ENCODE peak calls at places on chromosome 14, in nine cellular contexts. One of them, this sample, is unnamed.

GRCh38 chr14:104794099-104794498 is 1.4 kb downstream of the AKT1 start:
- DNase-seq in HEK293T: peak; percentile 92
- DNase-seq in COR-L47: no peak
- DNase-seq in retinal pigment epithelial cell: peak; percentile 42
- DNase-seq in stimulated activated CD4-positive, alpha-beta T cell treated with anti-CD3 and anti-CD28 coated beads, TNF-alpha, amount 100 ng/mL, for 48 hours: no peak
- DNase-seq in WTC11: peak; percentile 89
- DNase-seq in EH: peak; percentile 78
- DNase-seq in NCI-H1105: no peak
- DNase-seq in AG08395: peak; percentile 66
- DNase-seq in this sample: peak; percentile 70

GRCh38 chr14:106210650-106211049 is 684.3 kb downstream of the TMEM121 start:
- DNase-seq in HEK293T: no peak
- DNase-seq in COR-L47: no peak
- DNase-seq in retinal pigment epithelial cell: no peak
- DNase-seq in stimulated activated CD4-positive, alpha-beta T cell treated with anti-CD3 and anti-CD28 coated beads, TNF-alpha, amount 100 ng/mL, for 48 hours: no peak
- DNase-seq in WTC11: no peak
- DNase-seq in EH: no peak
- DNase-seq in NCI-H1105: no peak
- DNase-seq in AG08395: no peak
- DNase-seq in this sample: peak; percentile 56

GRCh38 chr14:80047761-80048160 is 163.5 kb downstream of the DIO2 start:
- DNase-seq in HEK293T: no peak
- DNase-seq in COR-L47: no peak
- DNase-seq in retinal pigment epithelial cell: no peak
- DNase-seq in stimulated activated CD4-positive, alpha-beta T cell treated with anti-CD3 and anti-CD28 coated beads, TNF-alpha, amount 100 ng/mL, for 48 hours: no peak
- DNase-seq in WTC11: no peak
- DNase-seq in EH: no peak
- DNase-seq in NCI-H1105: no peak
- DNase-seq in AG08395: no peak
- DNase-seq in this sample: no peak

GRCh38 chr14:100530270-100531072 is 56.7 kb downstream of the BEGAIN start:
- DNase-seq in HEK293T: no peak
- DNase-seq in COR-L47: no peak
- DNase-seq in retinal pigment epithelial cell: no peak
- DNase-seq in stimulated activated CD4-positive, alpha-beta T cell treated with anti-CD3 and anti-CD28 coated beads, TNF-alpha, amount 100 ng/mL, for 48 hours: no peak
- DNase-seq in WTC11: peak; percentile 9
- DNase-seq in EH: no peak
- DNase-seq in NCI-H1105: no peak
- DNase-seq in AG08395: no peak
- DNase-seq in this sample: peak; percentile 13

GRCh38 chr14:100662850-100663527 is 63.7 kb upstream of the DLK1 start:
- DNase-seq in HEK293T: peak; percentile 85
- DNase-seq in COR-L47: peak; percentile 58
- DNase-seq in retinal pigment epithelial cell: no peak
- DNase-seq in stimulated activated CD4-positive, alpha-beta T cell treated with anti-CD3 and anti-CD28 coated beads, TNF-alpha, amount 100 ng/mL, for 48 hours: peak; percentile 49
- DNase-seq in WTC11: peak; percentile 76
- DNase-seq in EH: peak; percentile 64
- DNase-seq in NCI-H1105: peak; percentile 41
- DNase-seq in AG08395: peak; percentile 73
- DNase-seq in this sample: peak; percentile 72

GRCh38 chr14:72104011-72104613 is 171.9 kb downstream of the RGS6 start:
- DNase-seq in HEK293T: peak; percentile 61
- DNase-seq in COR-L47: no peak
- DNase-seq in retinal pigment epithelial cell: no peak
- DNase-seq in stimulated activated CD4-positive, alpha-beta T cell treated with anti-CD3 and anti-CD28 coated beads, TNF-alpha, amount 100 ng/mL, for 48 hours: peak; percentile 26
- DNase-seq in WTC11: peak; percentile 78
- DNase-seq in EH: peak; percentile 1
- DNase-seq in NCI-H1105: no peak
- DNase-seq in AG08395: no peak
- DNase-seq in this sample: peak; percentile 54

GRCh38 chr14:53470351-53471043 is 317.4 kb upstream of the DDHD1 start:
- DNase-seq in HEK293T: no peak
- DNase-seq in COR-L47: no peak
- DNase-seq in retinal pigment epithelial cell: peak; percentile 43
- DNase-seq in stimulated activated CD4-positive, alpha-beta T cell treated with anti-CD3 and anti-CD28 coated beads, TNF-alpha, amount 100 ng/mL, for 48 hours: no peak
- DNase-seq in WTC11: no peak
- DNase-seq in EH: peak; percentile 37
- DNase-seq in NCI-H1105: no peak
- DNase-seq in AG08395: peak; percentile 26
- DNase-seq in this sample: no peak

GRCh38 chr14:68902357-68902756 is 76.7 kb downstream of the ACTN1 start:
- DNase-seq in HEK293T: no peak
- DNase-seq in COR-L47: no peak
- DNase-seq in retinal pigment epithelial cell: no peak
- DNase-seq in stimulated activated CD4-positive, alpha-beta T cell treated with anti-CD3 and anti-CD28 coated beads, TNF-alpha, amount 100 ng/mL, for 48 hours: no peak
- DNase-seq in WTC11: no peak
- DNase-seq in EH: no peak
- DNase-seq in NCI-H1105: no peak
- DNase-seq in AG08395: no peak
- DNase-seq in this sample: no peak

GRCh38 chr14:58969951-58970751 is 218.3 kb upstream of the DAAM1 start:
- DNase-seq in HEK293T: no peak
- DNase-seq in COR-L47: no peak
- DNase-seq in retinal pigment epithelial cell: no peak
- DNase-seq in stimulated activated CD4-positive, alpha-beta T cell treated with anti-CD3 and anti-CD28 coated beads, TNF-alpha, amount 100 ng/mL, for 48 hours: no peak
- DNase-seq in WTC11: peak; percentile 22
- DNase-seq in EH: peak; percentile 6
- DNase-seq in NCI-H1105: no peak
- DNase-seq in AG08395: no peak
- DNase-seq in this sample: no peak

GRCh38 chr14:45715946-45716345 is 462.9 kb upstream of the MIS18BP1 start:
- DNase-seq in HEK293T: no peak
- DNase-seq in COR-L47: no peak
- DNase-seq in retinal pigment epithelial cell: no peak
- DNase-seq in stimulated activated CD4-positive, alpha-beta T cell treated with anti-CD3 and anti-CD28 coated beads, TNF-alpha, amount 100 ng/mL, for 48 hours: no peak
- DNase-seq in WTC11: no peak
- DNase-seq in EH: peak; percentile 6
- DNase-seq in NCI-H1105: no peak
- DNase-seq in AG08395: no peak
- DNase-seq in this sample: no peak

GRCh38 chr14:91416744-91417133 is 881 bp downstream of the CCDC88C start:
- DNase-seq in HEK293T: no peak
- DNase-seq in COR-L47: no peak
- DNase-seq in retinal pigment epithelial cell: no peak
- DNase-seq in stimulated activated CD4-positive, alpha-beta T cell treated with anti-CD3 and anti-CD28 coated beads, TNF-alpha, amount 100 ng/mL, for 48 hours: no peak
- DNase-seq in WTC11: no peak
- DNase-seq in EH: no peak
- DNase-seq in NCI-H1105: no peak
- DNase-seq in AG08395: no peak
- DNase-seq in this sample: peak; percentile 46

GRCh38 chr14:50717826-50718225 is 49.7 kb upstream of the SAV1 start:
- DNase-seq in HEK293T: no peak
- DNase-seq in COR-L47: no peak
- DNase-seq in retinal pigment epithelial cell: no peak
- DNase-seq in stimulated activated CD4-positive, alpha-beta T cell treated with anti-CD3 and anti-CD28 coated beads, TNF-alpha, amount 100 ng/mL, for 48 hours: no peak
- DNase-seq in WTC11: no peak
- DNase-seq in EH: no peak
- DNase-seq in NCI-H1105: no peak
- DNase-seq in AG08395: no peak
- DNase-seq in this sample: no peak

GRCh38 chr14:41229824-41230223 is 376.9 kb upstream of the LRFN5 start:
- DNase-seq in HEK293T: no peak
- DNase-seq in COR-L47: no peak
- DNase-seq in retinal pigment epithelial cell: no peak
- DNase-seq in stimulated activated CD4-positive, alpha-beta T cell treated with anti-CD3 and anti-CD28 coated beads, TNF-alpha, amount 100 ng/mL, for 48 hours: no peak
- DNase-seq in WTC11: no peak
- DNase-seq in EH: no peak
- DNase-seq in NCI-H1105: no peak
- DNase-seq in AG08395: no peak
- DNase-seq in this sample: no peak

GRCh38 chr14:44745371-44745770 is 216.4 kb downstream of the KLHL28 start:
- DNase-seq in HEK293T: no peak
- DNase-seq in COR-L47: no peak
- DNase-seq in retinal pigment epithelial cell: no peak
- DNase-seq in stimulated activated CD4-positive, alpha-beta T cell treated with anti-CD3 and anti-CD28 coated beads, TNF-alpha, amount 100 ng/mL, for 48 hours: no peak
- DNase-seq in WTC11: no peak
- DNase-seq in EH: no peak
- DNase-seq in NCI-H1105: no peak
- DNase-seq in AG08395: no peak
- DNase-seq in this sample: no peak

GRCh38 chr14:103448097-103448496 is 62.9 kb downstream of the MARK3 start:
- DNase-seq in HEK293T: no peak
- DNase-seq in COR-L47: no peak
- DNase-seq in retinal pigment epithelial cell: no peak
- DNase-seq in stimulated activated CD4-positive, alpha-beta T cell treated with anti-CD3 and anti-CD28 coated beads, TNF-alpha, amount 100 ng/mL, for 48 hours: no peak
- DNase-seq in WTC11: no peak
- DNase-seq in EH: no peak
- DNase-seq in NCI-H1105: no peak
- DNase-seq in AG08395: no peak
- DNase-seq in this sample: no peak

GRCh38 chr14:35534130-35534883 is at the start of gene INSM2:
- DNase-seq in HEK293T: peak; percentile 22
- DNase-seq in COR-L47: peak; percentile 61
- DNase-seq in retinal pigment epithelial cell: no peak
- DNase-seq in stimulated activated CD4-positive, alpha-beta T cell treated with anti-CD3 and anti-CD28 coated beads, TNF-alpha, amount 100 ng/mL, for 48 hours: peak; percentile 7
- DNase-seq in WTC11: no peak
- DNase-seq in EH: peak; percentile 41
- DNase-seq in NCI-H1105: peak; percentile 41
- DNase-seq in AG08395: no peak
- DNase-seq in this sample: no peak

GRCh38 chr14:20469890-20470858 is 968 bp downstream of the PNP start:
- DNase-seq in HEK293T: peak; percentile 31
- DNase-seq in COR-L47: peak; percentile 4
- DNase-seq in retinal pigment epithelial cell: no peak
- DNase-seq in stimulated activated CD4-positive, alpha-beta T cell treated with anti-CD3 and anti-CD28 coated beads, TNF-alpha, amount 100 ng/mL, for 48 hours: peak; percentile 46
- DNase-seq in WTC11: no peak
- DNase-seq in EH: peak; percentile 71
- DNase-seq in NCI-H1105: peak; percentile 16
- DNase-seq in AG08395: peak; percentile 75
- DNase-seq in this sample: peak; percentile 65

GRCh38 chr14:24978862-24979724 is 70.9 kb downstream of the STXBP6 start:
- DNase-seq in HEK293T: no peak
- DNase-seq in COR-L47: no peak
- DNase-seq in retinal pigment epithelial cell: no peak
- DNase-seq in stimulated activated CD4-positive, alpha-beta T cell treated with anti-CD3 and anti-CD28 coated beads, TNF-alpha, amount 100 ng/mL, for 48 hours: no peak
- DNase-seq in WTC11: no peak
- DNase-seq in EH: no peak
- DNase-seq in NCI-H1105: no peak
- DNase-seq in AG08395: no peak
- DNase-seq in this sample: no peak

GRCh38 chr14:68249534-68250517 is 430.2 kb downstream of the RAD51B start:
- DNase-seq in HEK293T: no peak
- DNase-seq in COR-L47: no peak
- DNase-seq in retinal pigment epithelial cell: no peak
- DNase-seq in stimulated activated CD4-positive, alpha-beta T cell treated with anti-CD3 and anti-CD28 coated beads, TNF-alpha, amount 100 ng/mL, for 48 hours: no peak
- DNase-seq in WTC11: no peak
- DNase-seq in EH: peak; percentile 75
- DNase-seq in NCI-H1105: no peak
- DNase-seq in AG08395: peak; percentile 65
- DNase-seq in this sample: no peak

GRCh38 chr14:56244138-56244789 is 126.1 kb downstream of the PELI2 start:
- DNase-seq in HEK293T: no peak
- DNase-seq in COR-L47: no peak
- DNase-seq in retinal pigment epithelial cell: peak; percentile 28
- DNase-seq in stimulated activated CD4-positive, alpha-beta T cell treated with anti-CD3 and anti-CD28 coated beads, TNF-alpha, amount 100 ng/mL, for 48 hours: no peak
- DNase-seq in WTC11: no peak
- DNase-seq in EH: peak; percentile 90
- DNase-seq in NCI-H1105: no peak
- DNase-seq in AG08395: peak; percentile 85
- DNase-seq in this sample: no peak

GRCh38 chr14:99704037-99704436 is 19.9 kb downstream of the CYP46A1 start:
- DNase-seq in HEK293T: no peak
- DNase-seq in COR-L47: no peak
- DNase-seq in retinal pigment epithelial cell: no peak
- DNase-seq in stimulated activated CD4-positive, alpha-beta T cell treated with anti-CD3 and anti-CD28 coated beads, TNF-alpha, amount 100 ng/mL, for 48 hours: no peak
- DNase-seq in WTC11: no peak
- DNase-seq in EH: no peak
- DNase-seq in NCI-H1105: no peak
- DNase-seq in AG08395: no peak
- DNase-seq in this sample: no peak

GRCh38 chr14:75372260-75372659 is 55.6 kb upstream of the JDP2 start:
- DNase-seq in HEK293T: no peak
- DNase-seq in COR-L47: no peak
- DNase-seq in retinal pigment epithelial cell: no peak
- DNase-seq in stimulated activated CD4-positive, alpha-beta T cell treated with anti-CD3 and anti-CD28 coated beads, TNF-alpha, amount 100 ng/mL, for 48 hours: no peak
- DNase-seq in WTC11: no peak
- DNase-seq in EH: no peak
- DNase-seq in NCI-H1105: no peak
- DNase-seq in AG08395: no peak
- DNase-seq in this sample: no peak

GRCh38 chr14:103703433-103704385 is 11.5 kb downstream of the XRCC3 start:
- DNase-seq in HEK293T: no peak
- DNase-seq in COR-L47: no peak
- DNase-seq in retinal pigment epithelial cell: no peak
- DNase-seq in stimulated activated CD4-positive, alpha-beta T cell treated with anti-CD3 and anti-CD28 coated beads, TNF-alpha, amount 100 ng/mL, for 48 hours: no peak
- DNase-seq in WTC11: no peak
- DNase-seq in EH: no peak
- DNase-seq in NCI-H1105: no peak
- DNase-seq in AG08395: no peak
- DNase-seq in this sample: no peak

GRCh38 chr14:56751471-56751870 is 58.8 kb downstream of the OTX2 start:
- DNase-seq in HEK293T: peak; percentile 36
- DNase-seq in COR-L47: peak; percentile 39
- DNase-seq in retinal pigment epithelial cell: no peak
- DNase-seq in stimulated activated CD4-positive, alpha-beta T cell treated with anti-CD3 and anti-CD28 coated beads, TNF-alpha, amount 100 ng/mL, for 48 hours: no peak
- DNase-seq in WTC11: no peak
- DNase-seq in EH: no peak
- DNase-seq in NCI-H1105: no peak
- DNase-seq in AG08395: no peak
- DNase-seq in this sample: no peak

GRCh38 chr14:60064491-60065072 is 27.1 kb upstream of the PCNX4 start:
- DNase-seq in HEK293T: peak; percentile 10
- DNase-seq in COR-L47: peak; percentile 27
- DNase-seq in retinal pigment epithelial cell: no peak
- DNase-seq in stimulated activated CD4-positive, alpha-beta T cell treated with anti-CD3 and anti-CD28 coated beads, TNF-alpha, amount 100 ng/mL, for 48 hours: no peak
- DNase-seq in WTC11: no peak
- DNase-seq in EH: peak; percentile 52
- DNase-seq in NCI-H1105: no peak
- DNase-seq in AG08395: peak; percentile 47
- DNase-seq in this sample: no peak

GRCh38 chr14:95207475-95208253 is 50.3 kb upstream of the DICER1 start:
- DNase-seq in HEK293T: no peak
- DNase-seq in COR-L47: no peak
- DNase-seq in retinal pigment epithelial cell: no peak
- DNase-seq in stimulated activated CD4-positive, alpha-beta T cell treated with anti-CD3 and anti-CD28 coated beads, TNF-alpha, amount 100 ng/mL, for 48 hours: no peak
- DNase-seq in WTC11: no peak
- DNase-seq in EH: no peak
- DNase-seq in NCI-H1105: no peak
- DNase-seq in AG08395: no peak
- DNase-seq in this sample: no peak

GRCh38 chr14:104891664-104892500 is 26.8 kb downstream of the CEP170B start:
- DNase-seq in HEK293T: no peak
- DNase-seq in COR-L47: no peak
- DNase-seq in retinal pigment epithelial cell: no peak
- DNase-seq in stimulated activated CD4-positive, alpha-beta T cell treated with anti-CD3 and anti-CD28 coated beads, TNF-alpha, amount 100 ng/mL, for 48 hours: no peak
- DNase-seq in WTC11: no peak
- DNase-seq in EH: no peak
- DNase-seq in NCI-H1105: no peak
- DNase-seq in AG08395: no peak
- DNase-seq in this sample: no peak

GRCh38 chr14:58708004-58708403 is 70.2 kb downstream of the DACT1 start:
- DNase-seq in HEK293T: no peak
- DNase-seq in COR-L47: no peak
- DNase-seq in retinal pigment epithelial cell: no peak
- DNase-seq in stimulated activated CD4-positive, alpha-beta T cell treated with anti-CD3 and anti-CD28 coated beads, TNF-alpha, amount 100 ng/mL, for 48 hours: no peak
- DNase-seq in WTC11: no peak
- DNase-seq in EH: peak; percentile 62
- DNase-seq in NCI-H1105: no peak
- DNase-seq in AG08395: no peak
- DNase-seq in this sample: no peak

GRCh38 chr14:73221945-73222344 is 15.4 kb upstream of the PAPLN start:
- DNase-seq in HEK293T: no peak
- DNase-seq in COR-L47: no peak
- DNase-seq in retinal pigment epithelial cell: no peak
- DNase-seq in stimulated activated CD4-positive, alpha-beta T cell treated with anti-CD3 and anti-CD28 coated beads, TNF-alpha, amount 100 ng/mL, for 48 hours: no peak
- DNase-seq in WTC11: no peak
- DNase-seq in EH: peak; percentile 63
- DNase-seq in NCI-H1105: no peak
- DNase-seq in AG08395: peak; percentile 48
- DNase-seq in this sample: no peak

GRCh38 chr14:94573706-94574105 is 7.5 kb upstream of the SERPINA5 start:
- DNase-seq in HEK293T: no peak
- DNase-seq in COR-L47: no peak
- DNase-seq in retinal pigment epithelial cell: no peak
- DNase-seq in stimulated activated CD4-positive, alpha-beta T cell treated with anti-CD3 and anti-CD28 coated beads, TNF-alpha, amount 100 ng/mL, for 48 hours: no peak
- DNase-seq in WTC11: no peak
- DNase-seq in EH: no peak
- DNase-seq in NCI-H1105: no peak
- DNase-seq in AG08395: no peak
- DNase-seq in this sample: no peak

GRCh38 chr14:102464846-102465341 is 44.7 kb downstream of the ANKRD9 start:
- DNase-seq in HEK293T: no peak
- DNase-seq in COR-L47: no peak
- DNase-seq in retinal pigment epithelial cell: no peak
- DNase-seq in stimulated activated CD4-positive, alpha-beta T cell treated with anti-CD3 and anti-CD28 coated beads, TNF-alpha, amount 100 ng/mL, for 48 hours: no peak
- DNase-seq in WTC11: no peak
- DNase-seq in EH: no peak
- DNase-seq in NCI-H1105: no peak
- DNase-seq in AG08395: no peak
- DNase-seq in this sample: no peak

This sample was measured in activated CD8-positive, alpha-beta T cell treated with anti-CD3 and anti-CD28 coated beads, Interleukin-2, amount 10 ng/mL, durations not matched to agents 7 days and 5 days.